ENCODE peak calls at places on chromosomes 11 and 22, in eight cellular contexts. C is fibroblast of lung, B is H7, R is amniotic stem cell, G is kidney glomerular epithelial cell, P is thyroid gland, A is uterus, F is WTC11. E is an unnamed sample.

GRCh38 chr11:126920833-126921232 is 79.7 kb downstream of the KIRREL3 start:
- DNase-seq in C (no peak), B (peak; percentile 27), R (no peak), G (no peak), P (no peak), A (no peak), F (peak; percentile 19), E (no peak)

GRCh38 chr11:40219401-40219800 is 1240.1 kb downstream of the LRRC4C start:
- DNase-seq in C (no peak), B (no peak), R (no peak), G (no peak), P (no peak), A (no peak), F (no peak), E (no peak)

GRCh38 chr11:2200536-2200935 is 28.9 kb upstream of the TH start:
- DNase-seq in C (no peak), B (no peak), R (no peak), G (no peak), P (no peak), A (no peak), F (no peak), E (peak; percentile 43)

GRCh38 chr11:106353031-106353430 is 275.6 kb downstream of the AASDHPPT start:
- DNase-seq in C (no peak), B (no peak), R (no peak), G (no peak), P (no peak), A (no peak), F (no peak), E (no peak)

GRCh38 chr11:2256293-2256913 is 14.0 kb downstream of the ASCL2 start:
- DNase-seq in C (no peak), B (peak; percentile 22), R (no peak), G (no peak), P (no peak), A (no peak), F (no peak), E (no peak)

GRCh38 chr22:37049224-37049623 is 2.3 kb upstream of the KCTD17 start:
- DNase-seq in C (no peak), B (no peak), R (no peak), G (no peak), P (peak; percentile 82), A (no peak), F (no peak), E (no peak)

GRCh38 chr11:71490044-71490730 is 36.9 kb upstream of the KRTAP5-7 start:
- DNase-seq in C (no peak), B (no peak), R (no peak), G (no peak), P (no peak), A (peak; percentile 8), F (no peak), E (no peak)

GRCh38 chr11:107741044-107741823 is 29.4 kb upstream of the SLN start:
- DNase-seq in C (no peak), B (peak; percentile 43), R (no peak), G (peak; percentile 14), P (peak; percentile 3), A (no peak), F (no peak), E (no peak)

GRCh38 chr11:110710520-110711381 is 1.5 kb downstream of the ARHGAP20 start:
- DNase-seq in C (peak; percentile 43), B (peak; percentile 64), R (no peak), G (peak; percentile 12), P (peak; percentile 75), A (peak; percentile 55), F (peak; percentile 50), E (peak; percentile 81)

GRCh38 chr11:73219396-73220285 is 1.6 kb downstream of the P2RY2 start:
- DNase-seq in C (no peak), B (no peak), R (no peak), G (no peak), P (no peak), A (no peak), F (no peak), E (peak; percentile 58)

GRCh38 chr11:5930614-5931013 is 11.4 kb upstream of the OR56A3 start:
- DNase-seq in C (no peak), B (no peak), R (no peak), G (no peak), P (no peak), A (no peak), F (no peak), E (no peak)

GRCh38 chr11:5197538-5197937 is 2.9 kb downstream of the OR51V1 start:
- DNase-seq in C (no peak), B (no peak), R (peak; percentile 2), G (no peak), P (no peak), A (no peak), F (no peak), E (no peak)

GRCh38 chr11:14350215-14350614 is 8.8 kb downstream of the RRAS2 start:
- DNase-seq in C (no peak), B (peak; percentile 46), R (no peak), G (no peak), P (no peak), A (no peak), F (peak; percentile 49), E (no peak)

GRCh38 chr22:43823353-43823908 is 11.3 kb upstream of the EFCAB6 start:
- DNase-seq in C (peak; percentile 17), B (peak; percentile 72), R (no peak), G (peak; percentile 84), P (no peak), A (no peak), F (no peak), E (no peak)

GRCh38 chr11:86175585-86175984 is 69.0 kb upstream of the EED start:
- DNase-seq in C (no peak), B (no peak), R (no peak), G (no peak), P (no peak), A (no peak), F (no peak), E (no peak)